ENCODE peak calls at places on chromosome 14, in five cellular contexts. J, V, G, Q and L are unnamed samples.

GRCh38 chr14:59634617-59635016 is 58.0 kb upstream of the CCDC175 start:
- DNase-seq in G (no peak), Q (no peak), J (no peak), V (no peak), L (no peak)

GRCh38 chr14:101980700-101981099 is 16.3 kb downstream of the DYNC1H1 start:
- DNase-seq in J (no peak), G (peak; percentile 40), Q (no peak), V (peak; percentile 56), L (no peak)

GRCh38 chr14:51185180-51185579 is 54.9 kb upstream of the TMX1 start:
- DNase-seq in Q (no peak), G (no peak), J (no peak), V (no peak), L (no peak)

GRCh38 chr14:85634205-85634604 is 104.3 kb downstream of the FLRT2 start:
- DNase-seq in Q (no peak), J (no peak), G (no peak), V (no peak), L (no peak)

GRCh38 chr14:72700338-72701231 is 193.3 kb downstream of the DPF3 start:
- DNase-seq in G (no peak), J (no peak), Q (no peak), V (no peak), L (no peak)

GRCh38 chr14:99101826-99102461 is 170.1 kb downstream of the BCL11B start:
- DNase-seq in Q (no peak), V (no peak), G (no peak), J (no peak), L (no peak)

GRCh38 chr14:22898302-22898894 is 15.4 kb downstream of the REM2 start:
- DNase-seq in J (no peak), V (no peak), G (no peak), Q (no peak), L (no peak)

GRCh38 chr14:102481371-102481770 is 28.2 kb downstream of the ANKRD9 start:
- DNase-seq in V (no peak), Q (no peak), G (no peak), J (no peak), L (no peak)

GRCh38 chr14:88516742-88517418 is 37.9 kb downstream of the PTPN21 start:
- DNase-seq in Q (no peak), G (no peak), J (no peak), V (no peak), L (no peak)

GRCh38 chr14:93929657-93930056 is 2.5 kb downstream of the FAM181A start:
- DNase-seq in Q (no peak), J (no peak), G (no peak), V (no peak), L (no peak)

GRCh38 chr14:106309423-106309822 is 783.0 kb downstream of the TMEM121 start:
- DNase-seq in V (no peak), Q (no peak), G (no peak), J (no peak), L (no peak)

GRCh38 chr14:74500417-74501134 is 7.0 kb downstream of the ISCA2 start:
- DNase-seq in G (no peak), J (no peak), V (no peak), Q (no peak), L (no peak)

GRCh38 chr14:21229821-21230220 is 39.4 kb downstream of the HNRNPC start:
- DNase-seq in Q (no peak), J (no peak), V (no peak), G (no peak), L (no peak)

GRCh38 chr14:101926620-101927019 is 37.8 kb upstream of the DYNC1H1 start:
- DNase-seq in J (no peak), G (no peak), Q (peak; percentile 7), V (no peak), L (no peak)

GRCh38 chr14:99879401-99880295 is 86.4 kb downstream of the EML1 start:
- DNase-seq in V (no peak), Q (no peak), J (no peak), G (no peak), L (no peak)

GRCh38 chr14:100609331-100609870 is 22.2 kb upstream of the BEGAIN start:
- DNase-seq in Q (no peak), J (no peak), V (no peak), G (no peak), L (no peak)

GRCh38 chr14:75497701-75498100 is 24.6 kb upstream of the BATF start:
- DNase-seq in J (no peak), V (no peak), G (no peak), Q (no peak), L (no peak)

GRCh38 chr14:23487216-23487615 is 17.7 kb downstream of the NGDN start:
- DNase-seq in V (no peak), Q (no peak), G (no peak), J (no peak), L (no peak)

DNA sequence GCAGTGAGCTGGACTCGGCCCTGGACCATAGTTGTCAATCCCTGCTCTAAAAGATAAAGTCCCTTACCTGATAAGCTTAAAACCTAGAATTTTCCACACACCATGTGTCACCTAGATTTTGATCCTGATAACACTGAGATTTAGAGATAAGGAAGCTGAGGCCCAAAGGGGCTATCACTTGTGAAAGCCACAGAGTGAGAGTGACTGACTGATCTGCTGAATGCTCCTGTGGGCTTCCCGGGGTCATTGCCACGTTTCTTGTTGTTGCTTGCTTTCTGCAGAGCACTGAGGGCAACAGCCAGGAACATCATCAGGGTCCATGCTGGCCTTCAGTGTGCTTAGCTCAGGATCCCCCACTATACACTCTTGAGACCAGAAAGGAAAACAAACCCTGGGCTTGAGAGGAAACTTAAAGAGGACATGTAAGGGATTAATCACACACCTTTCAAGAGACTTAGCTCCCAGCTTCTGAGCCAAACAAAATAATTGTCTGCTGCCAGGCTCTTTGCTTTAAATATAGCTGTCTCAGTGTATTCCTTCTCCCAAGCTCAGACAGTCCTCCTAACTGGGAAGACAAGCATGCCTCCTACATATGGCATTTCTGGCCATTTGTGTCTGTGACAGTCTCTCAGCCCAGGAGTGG is 82.6 kb upstream of the ARHGAP5 start:
- DNase-seq in J (no peak), V (no peak), Q (no peak), G (no peak), L (no peak)
- H3K27ac ChIP-seq in J (no peak overlapping the region), V (peak overlapping the region; percentile 34), Q (no peak overlapping the region), G (no peak overlapping the region), L (no peak overlapping the region)

GRCh38 chr14:54116972-54117371 is 160.3 kb upstream of the BMP4 start:
- DNase-seq in V (no peak), J (no peak), G (no peak), Q (no peak), L (no peak)

GRCh38 chr14:54117401-54117800 is 160.8 kb upstream of the BMP4 start:
- DNase-seq in G (no peak), J (no peak), V (no peak), Q (no peak), L (no peak)

GRCh38 chr14:54120260-54120659 is 163.6 kb upstream of the BMP4 start:
- DNase-seq in G (no peak), J (no peak), Q (no peak), V (no peak), L (no peak)

GRCh38 chr14:54116163-54116562 is 159.5 kb upstream of the BMP4 start:
- DNase-seq in G (no peak), V (no peak), Q (no peak), J (no peak), L (no peak)

GRCh38 chr14:54117924-54118323 is 161.3 kb upstream of the BMP4 start:
- DNase-seq in V (no peak), J (no peak), Q (no peak), G (no peak), L (no peak)
- H3K27ac ChIP-seq in V (no peak overlapping the region), J (no peak overlapping the region), Q (no peak overlapping the region), G (no peak overlapping the region), L (no peak overlapping the region)

GRCh38 chr14:28652782-28653181 is 113.8 kb upstream of the FOXG1 start:
- DNase-seq in J (no peak), V (peak; percentile 13), G (no peak), Q (no peak), L (no peak)
- H3K27ac ChIP-seq in J (no peak overlapping the region), V (peak overlapping the region; percentile 50), G (no peak overlapping the region), Q (no peak overlapping the region), L (no peak overlapping the region)

GRCh38 chr14:80956105-80956504 is 684 bp downstream of the TSHR start:
- DNase-seq in Q (no peak), V (no peak), G (no peak), J (no peak), L (no peak)
- H3K27ac ChIP-seq in Q (no peak overlapping the region), V (no peak overlapping the region), G (no peak overlapping the region), J (no peak overlapping the region), L (no peak overlapping the region)

GRCh38 chr14:91372680-91373495 is 44.7 kb downstream of the CCDC88C start:
- DNase-seq in J (no peak), G (no peak), V (no peak), Q (no peak), L (no peak)
- H3K27ac ChIP-seq in J (peak overlapping the region; percentile 80), G (no peak overlapping the region), V (no peak overlapping the region), Q (peak overlapping the region; percentile 10), L (peak overlapping the region; percentile 67)

GRCh38 chr14:56349942-56350341 is 229.7 kb upstream of the TMEM260 start:
- DNase-seq in Q (no peak), V (no peak), G (no peak), J (no peak), L (no peak)
- H3K27ac ChIP-seq in Q (no peak overlapping the region), V (no peak overlapping the region), G (no peak overlapping the region), J (no peak overlapping the region), L (no peak overlapping the region)